ENCODE peak calls at places on chromosomes 1 and 21, in eight cellular contexts. W, U, D, O, A, F, P and Y are unnamed samples.

GRCh38 chr1:25743164-25744139 is 56.5 kb upstream of the SELENON start:
- DNase-seq in W (no peak), U (no peak), D (no peak), O (peak), A (no peak), F (peak), P (no peak), Y (peak)

GRCh38 chr1:99173282-99173681 is 91.0 kb upstream of the PLPPR4 start:
- DNase-seq in W (no peak), U (no peak), D (no peak), O (no peak), A (no peak), F (peak), P (no peak), Y (no peak)

GRCh38 chr1:66335859-66336640 is 197.9 kb upstream of the SGIP1 start:
- DNase-seq in W (peak), U (no peak), D (no peak), O (peak), A (peak), F (peak), P (no peak), Y (peak)

GRCh38 chr1:85606414-85606800 is 25.8 kb downstream of the CCN1 start:
- DNase-seq in W (no peak), U (peak), D (no peak), O (peak), A (no peak), F (peak), P (no peak), Y (no peak)

GRCh38 chr1:150221552-150221951 is 14.4 kb downstream of the ANP32E start:
- DNase-seq in W (no peak), U (peak), D (no peak), O (peak), A (no peak), F (peak), P (peak), Y (no peak)

GRCh38 chr1:19156676-19157075 is 53.4 kb downstream of the UBR4 start:
- DNase-seq in W (no peak), U (peak), D (no peak), O (peak), A (no peak), F (peak), P (peak), Y (no peak)

GRCh38 chr1:233868461-233868860 is 36.0 kb upstream of the SLC35F3 start:
- DNase-seq in W (no peak), U (no peak), D (no peak), O (no peak), A (no peak), F (no peak), P (no peak), Y (no peak)

GRCh38 chr1:204398197-204399125 is 13.2 kb downstream of the PPP1R15B start:
- DNase-seq in W (peak), U (peak), D (peak), O (peak), A (no peak), F (peak), P (peak), Y (no peak)

GRCh38 chr1:1783320-1783719 is 5.0 kb upstream of the NADK start:
- DNase-seq in W (no peak), U (no peak), D (no peak), O (no peak), A (no peak), F (no peak), P (no peak), Y (no peak)

GRCh38 chr21:35737425-35737824 is 322.9 kb downstream of the SETD4 start:
- DNase-seq in W (no peak), U (no peak), D (no peak), O (no peak), A (no peak), F (no peak), P (no peak), Y (no peak)

GRCh38 chr1:9538669-9539164 is 548 bp upstream of the SLC25A33 start:
- DNase-seq in W (no peak), U (no peak), D (no peak), O (no peak), A (no peak), F (no peak), P (no peak), Y (no peak)

GRCh38 chr1:116943438-116943837 is 33.7 kb downstream of the PTGFRN start:
- DNase-seq in W (no peak), U (no peak), D (no peak), O (peak), A (no peak), F (no peak), P (no peak), Y (no peak)

GRCh38 chr1:203133969-203134725 is 6.6 kb downstream of the ADORA1 start:
- DNase-seq in W (no peak), U (peak), D (no peak), O (peak), A (no peak), F (peak), P (peak), Y (no peak)

GRCh38 chr1:93827128-93827527 is 51.9 kb downstream of the DNTTIP2 start:
- DNase-seq in W (no peak), U (no peak), D (no peak), O (peak), A (no peak), F (no peak), P (peak), Y (no peak)

GRCh38 chr1:12326986-12327385 is 97.2 kb downstream of the VPS13D start:
- DNase-seq in W (no peak), U (no peak), D (no peak), O (no peak), A (no peak), F (no peak), P (no peak), Y (no peak)